ENCODE peak calls at places on chromosomes 12 and 14, in seven cellular contexts. G, F, T, W, B, D and R are unnamed samples.

GRCh38 chr12:6026998-6027397 is 81.9 kb upstream of the ANO2 start:
- DNase-seq in F (no peak), W (no peak), B (no peak), G (no peak), T (no peak), D (no peak), R (no peak)

GRCh38 chr12:65188179-65188709 is 18.9 kb downstream of the LEMD3 start:
- DNase-seq in D (no peak), B (no peak), W (no peak), G (no peak), F (no peak), T (no peak), R (peak; percentile 32)

GRCh38 chr12:5593998-5594397 is 162.1 kb downstream of the NTF3 start:
- DNase-seq in G (no peak), F (no peak), B (no peak), T (no peak), W (no peak), D (no peak), R (no peak)

GRCh38 chr12:72010365-72010764 is 71.7 kb downstream of the TPH2 start:
- DNase-seq in W (no peak), G (peak; percentile 81), F (no peak), D (no peak), B (no peak), T (peak; percentile 24), R (no peak)

GRCh38 chr14:101509730-101510371 is 51.4 kb upstream of the DIO3 start:
- DNase-seq in G (no peak), W (no peak), D (no peak), T (no peak), F (no peak), B (peak; percentile 6), R (no peak)

GRCh38 chr14:68998062-68998461 is 19.0 kb upstream of the ACTN1 start:
- DNase-seq in B (no peak), F (no peak), D (no peak), G (no peak), T (no peak), W (no peak), R (no peak)

GRCh38 chr12:30599631-30600030 is 96.0 kb downstream of the IPO8 start:
- DNase-seq in G (no peak), W (no peak), T (no peak), D (no peak), F (no peak), B (no peak), R (no peak)

GRCh38 chr12:9829483-9829882 is 2.2 kb downstream of the KLRF1 start:
- DNase-seq in W (no peak), B (no peak), T (no peak), D (no peak), F (no peak), G (no peak), R (no peak)

GRCh38 chr14:80628547-80628946 is 313.0 kb downstream of the CEP128 start:
- DNase-seq in G (no peak), F (no peak), D (no peak), B (no peak), W (no peak), T (no peak), R (no peak)

GRCh38 chr12:77382096-77382742 is 316.9 kb upstream of the E2F7 start:
- DNase-seq in D (no peak), B (no peak), G (no peak), F (no peak), T (no peak), W (no peak), R (no peak)

GRCh38 chr12:6939187-6939540 is 4.5 kb upstream of the RNU7-1 start:
- DNase-seq in G (no peak), D (no peak), F (no peak), T (no peak), W (no peak), B (no peak), R (no peak)

GRCh38 chr12:90064759-90065158 is 356.1 kb upstream of the ATP2B1 start:
- DNase-seq in G (no peak), F (no peak), T (no peak), W (no peak), B (no peak), D (no peak), R (no peak)

GRCh38 chr14:59022144-59022543 is 166.3 kb upstream of the DAAM1 start:
- DNase-seq in F (no peak), G (no peak), W (no peak), T (no peak), B (no peak), D (no peak), R (no peak)

GRCh38 chr14:26527095-26527494 is 70.7 kb downstream of the NOVA1 start:
- DNase-seq in F (no peak), G (no peak), B (no peak), D (no peak), T (peak; percentile 4), W (no peak), R (no peak)

GRCh38 chr14:48035836-48036235 is 360.4 kb upstream of the MDGA2 start:
- DNase-seq in G (no peak), W (no peak), B (no peak), F (no peak), T (no peak), D (no peak), R (no peak)

GRCh38 chr12:58419905-58420304 is 478.5 kb downstream of the ATP23 start:
- DNase-seq in F (no peak), B (no peak), T (no peak), D (no peak), W (no peak), G (peak; percentile 35), R (no peak)

GRCh38 chr12:115950959-115951358 is 326.5 kb downstream of the MED13L start:
- DNase-seq in W (no peak), D (no peak), T (no peak), G (no peak), F (no peak), B (no peak), R (no peak)

GRCh38 chr12:131918311-131919050 is 10.6 kb upstream of the PUS1 start:
- DNase-seq in B (no peak), G (no peak), D (no peak), F (no peak), W (no peak), T (no peak), R (no peak)

GRCh38 chr14:36556811-36557433 is 25.5 kb downstream of the NKX2-8 start:
- DNase-seq in F (peak; percentile 55), G (peak; percentile 32), D (no peak), B (no peak), W (no peak), T (peak; percentile 73), R (peak; percentile 41)

GRCh38 chr14:50025073-50025472 is 91.3 kb downstream of the VCPKMT start:
- DNase-seq in D (no peak), G (no peak), F (no peak), B (no peak), W (no peak), T (no peak), R (no peak)

GRCh38 chr14:103633391-103633790 is 4.4 kb downstream of the KLC1 start:
- DNase-seq in D (no peak), F (no peak), B (no peak), G (no peak), W (no peak), T (no peak), R (no peak)

GRCh38 chr12:55823419-55823818 is 5.6 kb downstream of the ORMDL2 start:
- DNase-seq in D (no peak), B (no peak), T (no peak), W (no peak), F (no peak), G (no peak), R (no peak)

GRCh38 chr12:82174383-82174782 is 183.8 kb downstream of the CCDC59 start:
- DNase-seq in W (no peak), D (no peak), F (no peak), T (no peak), G (no peak), B (no peak), R (no peak)

GRCh38 chr14:37590810-37591139 is 4.3 kb downstream of the FOXA1 start:
- DNase-seq in T (no peak), D (no peak), F (no peak), W (no peak), G (no peak), B (no peak), R (no peak)

GRCh38 chr14:22071001-22071400 is 397.4 kb upstream of the OR4E1 start:
- DNase-seq in D (no peak), B (no peak), T (no peak), F (peak; percentile 69), G (no peak), W (no peak), R (peak; percentile 56)

GRCh38 chr12:5616854-5617253 is 184.9 kb downstream of the NTF3 start:
- DNase-seq in B (no peak), D (no peak), T (no peak), G (no peak), F (no peak), W (no peak), R (no peak)

GRCh38 chr14:33906968-33907367 is 43.9 kb downstream of the EGLN3 start:
- DNase-seq in F (no peak), W (no peak), B (no peak), T (no peak), G (no peak), D (no peak), R (no peak)

GRCh38 chr12:111578276-111578970 is 20.7 kb downstream of the ATXN2 start:
- DNase-seq in T (peak; percentile 63), F (no peak), W (no peak), B (no peak), D (no peak), G (peak; percentile 90), R (no peak)

GRCh38 chr12:14260011-14260993 is 105.2 kb upstream of the ATF7IP start:
- DNase-seq in W (no peak), B (peak; percentile 91), G (peak; percentile 97), F (no peak), D (no peak), T (peak; percentile 87), R (peak; percentile 93)

GRCh38 chr14:22721213-22721612 is 45.3 kb upstream of the OXA1L start:
- DNase-seq in T (no peak), D (no peak), B (no peak), W (no peak), G (no peak), F (no peak), R (no peak)

GRCh38 chr12:68808388-68809189 is 612 bp downstream of the MDM2 start:
- DNase-seq in W (no peak), B (peak; percentile 67), F (peak; percentile 82), G (peak; percentile 93), D (peak; percentile 47), T (peak; percentile 87), R (peak; percentile 95)

GRCh38 chr12:124491310-124491709 is 76.1 kb downstream of the NCOR2 start:
- DNase-seq in B (no peak), D (no peak), T (no peak), G (no peak), W (no peak), F (no peak), R (no peak)

GRCh38 chr12:92458996-92459395 is 243.8 kb upstream of the PLEKHG7 start:
- DNase-seq in F (no peak), T (no peak), B (no peak), W (no peak), G (no peak), D (no peak), R (no peak)

GRCh38 chr14:104865069-104865630 is at the start of gene CEP170B:
- DNase-seq in D (no peak), T (peak; percentile 90), F (peak; percentile 25), W (peak; percentile 83), B (peak; percentile 36), G (peak; percentile 58), R (no peak)